ENCODE peak calls at places on chromosomes 13 and 19, in seven cellular contexts. X, A, V, W, T, G and Z are unnamed samples.

GRCh38 chr13:38350114-38350617 is 515 bp downstream of the UFM1 start:
- DNase-seq in X (peak; percentile 63), A (no peak), V (no peak), W (no peak), T (peak; percentile 50), G (peak; percentile 59), Z (peak; percentile 50)

GRCh38 chr13:110993788-110994187 is 78.9 kb upstream of the ANKRD10 start:
- DNase-seq in X (peak; percentile 63), A (no peak), V (peak; percentile 54), W (no peak), T (no peak), G (no peak), Z (no peak)

GRCh38 chr13:41029629-41030028 is 10.5 kb upstream of the ELF1 start:
- DNase-seq in X (peak; percentile 53), A (no peak), V (peak; percentile 35), W (no peak), T (no peak), G (no peak), Z (no peak)

GRCh38 chr19:10603873-10604459 is 16.9 kb upstream of the AP1M2 start:
- DNase-seq in X (peak; percentile 42), A (no peak), V (no peak), W (peak; percentile 48), T (no peak), G (no peak), Z (no peak)

GRCh38 chr13:102484329-102484728 is 82.5 kb upstream of the FGF14 start:
- DNase-seq in X (peak; percentile 53), A (no peak), V (no peak), W (peak; percentile 1), T (no peak), G (no peak), Z (peak; percentile 4)

GRCh38 chr13:113654175-113654560 is 3.8 kb downstream of the ATP4B start:
- DNase-seq in X (no peak), A (no peak), V (no peak), W (no peak), T (no peak), G (no peak), Z (no peak)

GRCh38 chr19:46898731-46899130 is 37.9 kb downstream of the ARHGAP35 start:
- DNase-seq in X (no peak), A (no peak), V (no peak), W (peak; percentile 41), T (no peak), G (no peak), Z (peak; percentile 76)

GRCh38 chr13:39498471-39499114 is 104.4 kb downstream of the LHFPL6 start:
- DNase-seq in X (no peak), A (peak; percentile 32), V (peak; percentile 31), W (no peak), T (no peak), G (no peak), Z (no peak)

GRCh38 chr19:9835507-9835949 is 410 bp downstream of the PIN1 start:
- DNase-seq in X (no peak), A (no peak), V (no peak), W (no peak), T (no peak), G (no peak), Z (no peak)

GRCh38 chr19:33821871-33822270 is 25.2 kb downstream of the KCTD15 start:
- DNase-seq in X (no peak), A (no peak), V (no peak), W (no peak), T (no peak), G (peak; percentile 16), Z (no peak)

GRCh38 chr19:2628597-2628996 is 73.9 kb downstream of the GNG7 start:
- DNase-seq in X (no peak), A (no peak), V (no peak), W (no peak), T (no peak), G (no peak), Z (no peak)

GRCh38 chr13:45046445-45046844 is 57.1 kb downstream of the GPALPP1 start:
- DNase-seq in X (no peak), A (no peak), V (no peak), W (no peak), T (no peak), G (no peak), Z (no peak)

GRCh38 chr13:98206946-98207345 is 29.9 kb upstream of the RNF113B start:
- DNase-seq in X (no peak), A (no peak), V (no peak), W (peak; percentile 95), T (peak; percentile 22), G (no peak), Z (peak; percentile 99)

GRCh38 chr13:39942901-39943273 is 287.4 kb downstream of the COG6 start:
- DNase-seq in X (peak; percentile 96), A (peak; percentile 64), V (peak; percentile 87), W (peak; percentile 83), T (peak; percentile 84), G (peak; percentile 76), Z (peak; percentile 57)

GRCh38 chr19:7512400-7512851 is 3.5 kb upstream of the ZNF358 start:
- DNase-seq in X (peak; percentile 85), A (no peak), V (no peak), W (no peak), T (peak; percentile 83), G (no peak), Z (no peak)

GRCh38 chr19:925087-925911 is 536 bp upstream of the ARID3A start:
- DNase-seq in X (peak; percentile 96), A (peak; percentile 84), V (peak; percentile 88), W (peak; percentile 90), T (peak; percentile 82), G (peak; percentile 90), Z (peak; percentile 82)

GRCh38 chr13:41649659-41650058 is 192.3 kb downstream of the RGCC start:
- DNase-seq in X (peak; percentile 50), A (no peak), V (no peak), W (peak; percentile 14), T (peak; percentile 72), G (no peak), Z (peak; percentile 38)

GRCh38 chr19:19955208-19955607 is 54.5 kb downstream of the ZNF93 start:
- DNase-seq in X (no peak), A (no peak), V (no peak), W (no peak), T (no peak), G (peak; percentile 33), Z (no peak)

GRCh38 chr19:11337080-11337479 is 2.4 kb downstream of the RAB3D start:
- DNase-seq in X (no peak), A (no peak), V (no peak), W (no peak), T (no peak), G (no peak), Z (no peak)

GRCh38 chr19:52188822-52189744 is 769 bp upstream of the PPP2R1A start:
- DNase-seq in X (no peak), A (no peak), V (no peak), W (no peak), T (peak; percentile 38), G (peak; percentile 92), Z (no peak)

GRCh38 chr19:42028304-42029216 is 34.5 kb upstream of the ATP1A3 start:
- DNase-seq in X (peak; percentile 80), A (peak; percentile 33), V (peak; percentile 89), W (no peak), T (no peak), G (peak; percentile 98), Z (no peak)

GRCh38 chr19:2970201-2970838 is 7.0 kb upstream of the TLE6 start:
- DNase-seq in X (no peak), A (no peak), V (no peak), W (peak; percentile 53), T (peak; percentile 96), G (no peak), Z (no peak)

GRCh38 chr19:55092423-55093318 is 17.0 kb downstream of the EPS8L1 start:
- DNase-seq in X (peak; percentile 63), A (no peak), V (peak; percentile 88), W (no peak), T (no peak), G (peak; percentile 81), Z (no peak)

GRCh38 chr19:35219008-35219407 is 9.5 kb downstream of the FAM187B start:
- DNase-seq in X (no peak), A (no peak), V (no peak), W (no peak), T (no peak), G (no peak), Z (no peak)
- H3K18ac ChIP-seq in X (no peak overlapping the region), A (no peak overlapping the region), V (no peak overlapping the region), W (no peak overlapping the region), T (no peak overlapping the region), G (no peak overlapping the region), Z (no peak overlapping the region)

GRCh38 chr19:43478323-43478722 is 12.9 kb upstream of the LYPD3 start:
- DNase-seq in X (no peak), A (no peak), V (no peak), W (no peak), T (no peak), G (no peak), Z (no peak)

GRCh38 chr19:43480574-43480973 is 15.2 kb upstream of the LYPD3 start:
- DNase-seq in X (no peak), A (no peak), V (no peak), W (no peak), T (no peak), G (no peak), Z (no peak)

GRCh38 chr19:43479961-43480561 is 14.7 kb upstream of the LYPD3 start:
- DNase-seq in X (no peak), A (no peak), V (no peak), W (no peak), T (no peak), G (no peak), Z (no peak)

GRCh38 chr19:43481701-43482100 is 16.3 kb upstream of the LYPD3 start:
- DNase-seq in X (no peak), A (no peak), V (no peak), W (no peak), T (no peak), G (no peak), Z (no peak)

GRCh38 chr19:43479226-43479625 is 13.8 kb upstream of the LYPD3 start:
- DNase-seq in X (no peak), A (no peak), V (no peak), W (no peak), T (no peak), G (no peak), Z (no peak)
- H3K18ac ChIP-seq in X (no peak overlapping the region), A (no peak overlapping the region), V (no peak overlapping the region), W (no peak overlapping the region), T (no peak overlapping the region), G (no peak overlapping the region), Z (no peak overlapping the region)

DNA sequence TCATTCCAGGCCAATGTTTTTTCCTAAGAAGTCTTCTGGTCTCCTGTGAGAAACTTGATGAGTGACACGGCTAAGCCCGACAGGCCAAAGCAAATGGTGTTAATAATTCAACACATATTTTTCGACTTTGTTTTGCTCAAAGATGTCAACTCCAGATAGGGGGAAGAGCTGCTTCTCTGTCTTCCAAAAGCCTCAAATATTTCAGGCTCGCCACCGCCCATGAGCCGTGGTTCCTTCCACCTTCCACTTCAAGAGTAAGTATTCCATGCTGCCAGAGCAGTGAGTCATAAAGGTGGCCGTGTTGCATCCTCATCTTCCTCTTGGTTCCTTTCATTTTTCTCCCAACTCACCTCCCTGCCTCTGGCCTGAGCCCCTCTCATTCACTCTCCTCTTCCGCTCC is 272.6 kb downstream of the EFNB2 start:
- DNase-seq in X (no peak), A (no peak), V (no peak), W (no peak), T (peak; percentile 59), G (no peak), Z (no peak)
- H3K18ac ChIP-seq in X (no peak overlapping the region), A (no peak overlapping the region), V (no peak overlapping the region), W (no peak overlapping the region), T (no peak overlapping the region), G (no peak overlapping the region), Z (no peak overlapping the region)

DNA sequence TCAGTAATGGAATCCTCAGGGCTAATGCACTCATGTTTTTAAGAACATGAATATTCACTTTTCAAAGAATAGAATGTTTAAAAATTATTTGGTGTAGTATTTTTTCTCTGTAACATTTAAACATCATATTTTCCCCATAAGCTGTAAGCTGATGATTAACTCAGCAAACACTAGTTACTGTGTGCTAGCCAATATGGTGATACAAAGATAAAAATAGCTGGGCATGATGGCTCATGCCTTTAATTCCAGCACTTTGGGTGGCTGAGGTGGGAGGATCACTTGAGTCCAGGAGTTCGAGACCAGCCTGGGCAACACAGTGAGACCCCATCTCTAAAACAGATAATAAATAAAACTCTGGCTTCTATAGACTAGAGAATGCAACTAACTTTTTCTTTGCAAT is 13.2 kb downstream of the RNF17 start:
- DNase-seq in X (no peak), A (no peak), V (no peak), W (no peak), T (no peak), G (no peak), Z (no peak)
- H3K18ac ChIP-seq in X (no peak overlapping the region), A (no peak overlapping the region), V (no peak overlapping the region), W (no peak overlapping the region), T (no peak overlapping the region), G (no peak overlapping the region), Z (no peak overlapping the region)